ENCODE peak calls at places on chromosomes 12 and 14, in four cellular contexts. J, B, E and I are unnamed samples.

GRCh38 chr14:74502236-74503019 is 8.9 kb downstream of the ISCA2 start:
- DNase-seq in J (no peak), E (no peak), B (peak; percentile 59), I (no peak)

GRCh38 chr14:87794566-87794965 is 198.4 kb downstream of the GALC start:
- DNase-seq in B (no peak), J (no peak), E (no peak), I (no peak)

GRCh38 chr14:79379266-79379665 is 832.0 kb downstream of the DIO2 start:
- DNase-seq in E (no peak), J (no peak), B (no peak), I (no peak)

GRCh38 chr14:71403673-71404072 is 496.4 kb downstream of the PCNX1 start:
- DNase-seq in B (peak; percentile 38), J (no peak), E (no peak), I (no peak)

GRCh38 chr12:29691146-29691854 is 92.4 kb downstream of the TMTC1 start:
- DNase-seq in B (no peak), J (no peak), E (no peak), I (no peak)

GRCh38 chr14:68687746-68688145 is 105.1 kb downstream of the ZFP36L1 start:
- DNase-seq in J (peak; percentile 81), B (no peak), E (no peak), I (no peak)

GRCh38 chr12:115072712-115073111 is 388.7 kb upstream of the TBX3 start:
- DNase-seq in B (no peak), E (no peak), J (no peak), I (no peak)

GRCh38 chr14:24289649-24290283 is 9.8 kb downstream of the DHRS1 start:
- DNase-seq in E (no peak), B (peak; percentile 58), J (no peak), I (no peak)

GRCh38 chr12:7483343-7483742 is 20.2 kb downstream of the CD163 start:
- DNase-seq in J (no peak), E (no peak), B (no peak), I (no peak)

GRCh38 chr12:116712458-116713303 is 25.2 kb downstream of the SPRING1 start:
- DNase-seq in B (no peak), J (no peak), E (no peak), I (no peak)

GRCh38 chr12:42730286-42730685 is 140.7 kb upstream of the PRICKLE1 start:
- DNase-seq in J (no peak), E (no peak), B (no peak), I (no peak)

GRCh38 chr12:47377414-47378221 is 297.9 kb upstream of the AMIGO2 start:
- DNase-seq in B (no peak), E (no peak), J (peak; percentile 98), I (peak; percentile 13)

GRCh38 chr14:33964599-33965317 is 13.9 kb upstream of the EGLN3 start:
- DNase-seq in E (no peak), J (no peak), B (no peak), I (no peak)

GRCh38 chr14:61530896-61531295 is 164.4 kb upstream of the HIF1A start:
- DNase-seq in E (no peak), B (no peak), J (no peak), I (no peak)

GRCh38 chr12:5433081-5433839 is 1.4 kb downstream of the NTF3 start:
- DNase-seq in J (no peak), B (no peak), E (no peak), I (no peak)

GRCh38 chr12:108638141-108638823 is 4.6 kb upstream of the SELPLG start:
- DNase-seq in B (no peak), J (no peak), E (no peak), I (no peak)

GRCh38 chr14:61213930-61214329 is 67.2 kb downstream of the TMEM30B start:
- DNase-seq in J (no peak), E (no peak), B (no peak), I (no peak)

GRCh38 chr12:104381721-104382480 is 74.8 kb upstream of the CHST11 start:
- DNase-seq in J (no peak), E (peak; percentile 69), B (peak; percentile 82), I (peak; percentile 9)

GRCh38 chr12:15005064-15005463 is 32.2 kb downstream of the PDE6H start:
- DNase-seq in E (no peak), J (no peak), B (no peak), I (no peak)

GRCh38 chr12:68131867-68132414 is 27.6 kb downstream of the IFNG start:
- DNase-seq in J (no peak), E (no peak), B (no peak), I (no peak)

GRCh38 chr14:102923920-102924486 is 1.5 kb downstream of the AMN start:
- DNase-seq in J (no peak), B (no peak), E (no peak), I (no peak)

GRCh38 chr12:52370906-52371608 is 3.8 kb upstream of the KRT85 start:
- DNase-seq in B (no peak), J (peak; percentile 28), E (no peak), I (no peak)

GRCh38 chr14:31445703-31446102 is 11.6 kb downstream of the DTD2 start:
- DNase-seq in J (no peak), E (no peak), B (no peak), I (no peak)

GRCh38 chr12:20360407-20360806 is 7.9 kb upstream of the PDE3A start:
- DNase-seq in B (no peak), E (no peak), J (no peak), I (no peak)

GRCh38 chr12:29612912-29613311 is 115.4 kb upstream of the OVCH1 start:
- DNase-seq in J (no peak), B (no peak), E (no peak), I (no peak)

GRCh38 chr12:85781751-85782150 is 54.5 kb downstream of the RASSF9 start:
- DNase-seq in E (no peak), B (no peak), J (no peak), I (no peak)

GRCh38 chr14:95149441-95149840 is 7.9 kb downstream of the DICER1 start:
- DNase-seq in B (no peak), J (no peak), E (no peak), I (no peak)

GRCh38 chr14:92993302-92993701 is 70.4 kb downstream of the CHGA start:
- DNase-seq in B (no peak), E (no peak), J (no peak), I (no peak)

GRCh38 chr12:109949089-109949488 is 47.1 kb downstream of the GIT2 start:
- DNase-seq in B (no peak), E (no peak), J (no peak), I (no peak)